ENCODE peak calls at places on chromosomes 6 and 20, in ten cellular contexts. A is lower lobe of right lung, N is uterus, T is endothelial cell, H is IMR-90, O is Caco-2, W is tibial artery, P is heart right ventricle, D is prostate gland, J is AG10803. M is an unnamed sample.

GRCh38 chr6:137967689-137968467 is 100.8 kb downstream of the TNFAIP3 start:
- DNase-seq in A (no peak), T (no peak), W (no peak), P (no peak), O (no peak), H (no peak), D (no peak), J (peak; percentile 62), N (no peak), M (no peak)

GRCh38 chr20:36830791-36831691 is 44.9 kb upstream of the TLDC2 start:
- DNase-seq in P (peak; percentile 80), T (no peak), D (no peak), W (peak; percentile 82), A (peak; percentile 55), N (peak; percentile 68), O (no peak), H (peak; percentile 23), J (peak; percentile 66), M (no peak)

GRCh38 chr20:5160882-5161281 is 34.1 kb downstream of the CDS2 start:
- DNase-seq in P (no peak), J (no peak), A (no peak), H (peak; percentile 39), W (no peak), D (no peak), T (no peak), N (no peak), O (no peak), M (no peak)

GRCh38 chr6:5132741-5133140 is 47.6 kb downstream of the PPP1R3G start:
- DNase-seq in J (peak; percentile 94), P (peak; percentile 85), A (peak; percentile 60), N (peak; percentile 71), T (peak; percentile 57), O (no peak), H (peak; percentile 98), W (peak; percentile 58), D (no peak), M (peak; percentile 74)

GRCh38 chr6:403659-404655 is 12.4 kb downstream of the IRF4 start:
- DNase-seq in W (no peak), H (no peak), T (no peak), O (no peak), N (no peak), P (no peak), A (no peak), J (no peak), D (no peak), M (no peak)

GRCh38 chr20:59023616-59024015 is 4.4 kb downstream of the TUBB1 start:
- DNase-seq in O (no peak), N (no peak), A (peak; percentile 30), J (no peak), D (no peak), P (no peak), H (no peak), T (no peak), W (no peak), M (no peak)

GRCh38 chr6:127119361-127120108 is 1.1 kb downstream of the RSPO3 start:
- DNase-seq in H (no peak), W (no peak), D (no peak), O (no peak), P (no peak), J (no peak), A (peak; percentile 48), N (peak; percentile 41), T (peak; percentile 34), M (no peak)

GRCh38 chr20:48298851-48299484 is 513.7 kb upstream of the SULF2 start:
- DNase-seq in W (no peak), D (peak; percentile 48), T (no peak), N (peak; percentile 43), A (no peak), P (peak; percentile 64), J (peak; percentile 82), O (no peak), H (peak; percentile 92), M (no peak)

DNA sequence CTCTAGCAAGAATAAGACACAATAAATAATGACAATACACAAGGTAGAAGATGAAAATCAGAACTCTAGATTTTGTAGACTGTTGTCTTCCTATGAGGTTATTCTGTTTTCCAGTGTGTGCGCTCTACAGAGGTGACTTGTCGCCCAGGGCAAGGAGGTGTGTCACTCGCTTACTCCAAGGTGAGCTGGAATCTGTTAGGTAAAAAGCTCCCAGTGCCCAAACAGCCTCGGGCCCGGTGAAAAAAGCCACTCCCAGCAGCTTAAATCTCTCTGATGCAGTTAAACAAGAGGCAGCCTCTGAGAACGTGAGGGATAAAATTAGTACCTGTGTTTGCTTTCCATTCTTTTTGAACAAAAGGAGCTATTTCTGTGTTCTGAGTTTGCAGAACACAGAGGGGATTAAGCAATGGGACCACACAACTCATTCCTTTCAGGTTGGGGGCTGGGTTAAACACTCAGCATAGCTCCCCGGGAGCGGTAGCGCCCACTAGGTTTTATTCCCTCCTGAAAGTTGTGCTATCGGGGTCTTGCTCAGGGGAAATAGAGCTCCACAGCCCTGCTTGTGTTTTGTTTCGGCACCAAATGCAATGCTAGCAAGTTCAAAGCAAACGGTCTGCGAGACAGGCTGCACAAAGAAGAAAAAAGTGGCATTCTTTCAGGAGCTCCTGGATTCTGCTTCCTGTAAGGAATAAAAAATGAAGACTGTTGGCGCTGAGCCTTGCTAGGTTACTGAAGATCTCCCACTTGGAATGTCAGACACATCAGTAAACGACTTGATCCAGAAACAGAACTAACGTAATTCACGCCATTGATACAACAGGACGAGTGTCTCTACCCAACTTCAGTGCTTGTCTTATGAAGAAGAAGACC is 181.1 kb downstream of the FOXA2 start:
- DNase-seq in A (no peak), H (no peak), T (no peak), D (no peak), J (no peak), W (no peak), O (peak; percentile 74), N (no peak), P (no peak), M (no peak)
- TF ChIP-seq CTCF in A (no peak), H (no peak), T (no peak), D (no peak), J (no peak), W (no peak), O (no peak), N (no peak), P (no peak), M (no peak)

GRCh38 chr6:28866342-28867077 is 57.3 kb downstream of the TRIM27 start:
- DNase-seq in T (peak; percentile 65), P (peak; percentile 54), N (peak; percentile 57), H (peak; percentile 29), D (peak; percentile 68), O (peak; percentile 90), A (peak; percentile 88), J (peak; percentile 30), W (peak; percentile 54), M (no peak)

GRCh38 chr6:28867078-28867414 is 56.7 kb downstream of the TRIM27 start:
- DNase-seq in O (peak; percentile 64), H (peak; percentile 3), W (no peak), T (no peak), A (no peak), D (no peak), N (no peak), J (peak; percentile 3), P (no peak), M (no peak)

GRCh38 chr6:28862077-28862476 is 61.7 kb downstream of the TRIM27 start:
- DNase-seq in P (no peak), J (no peak), O (no peak), N (no peak), W (no peak), H (no peak), A (no peak), D (no peak), T (no peak), M (no peak)

GRCh38 chr6:28863607-28864320 is 60.0 kb downstream of the TRIM27 start:
- DNase-seq in P (peak; percentile 62), A (peak; percentile 73), J (peak; percentile 72), O (peak; percentile 87), W (peak; percentile 66), H (peak; percentile 82), T (peak; percentile 68), D (peak; percentile 68), N (peak; percentile 75), M (no peak)

GRCh38 chr6:28864321-28864923 is 59.4 kb downstream of the TRIM27 start:
- DNase-seq in W (no peak), O (no peak), P (peak; percentile 35), T (no peak), J (no peak), A (no peak), D (peak; percentile 78), H (no peak), N (no peak), M (no peak)
- TF ChIP-seq CTCF in W (no peak), O (no peak), P (no peak), T (no peak), J (peak; percentile 25), A (no peak), D (no peak), H (peak; percentile 27), N (peak; percentile 29), M (peak; percentile 23)

GRCh38 chr6:108837236-108837971 is 10.8 kb upstream of the ARMC2 start:
- DNase-seq in D (no peak), O (no peak), J (peak; percentile 25), H (peak; percentile 8), W (no peak), T (no peak), N (no peak), A (no peak), P (no peak), M (no peak)

GRCh38 chr6:108838101-108838717 is 10.0 kb upstream of the ARMC2 start:
- DNase-seq in W (no peak), N (no peak), H (peak; percentile 6), D (no peak), T (peak; percentile 44), A (peak; percentile 72), J (peak; percentile 9), O (no peak), P (no peak), M (no peak)

GRCh38 chr6:108832738-108833137 is 15.5 kb upstream of the ARMC2 start:
- DNase-seq in D (no peak), T (no peak), H (no peak), O (no peak), J (no peak), P (no peak), N (no peak), A (no peak), W (no peak), M (no peak)

GRCh38 chr6:108836061-108836460 is 12.2 kb upstream of the ARMC2 start:
- DNase-seq in D (no peak), H (peak; percentile 86), T (no peak), O (no peak), N (no peak), J (peak; percentile 20), A (no peak), P (no peak), W (no peak), M (no peak)

DNA sequence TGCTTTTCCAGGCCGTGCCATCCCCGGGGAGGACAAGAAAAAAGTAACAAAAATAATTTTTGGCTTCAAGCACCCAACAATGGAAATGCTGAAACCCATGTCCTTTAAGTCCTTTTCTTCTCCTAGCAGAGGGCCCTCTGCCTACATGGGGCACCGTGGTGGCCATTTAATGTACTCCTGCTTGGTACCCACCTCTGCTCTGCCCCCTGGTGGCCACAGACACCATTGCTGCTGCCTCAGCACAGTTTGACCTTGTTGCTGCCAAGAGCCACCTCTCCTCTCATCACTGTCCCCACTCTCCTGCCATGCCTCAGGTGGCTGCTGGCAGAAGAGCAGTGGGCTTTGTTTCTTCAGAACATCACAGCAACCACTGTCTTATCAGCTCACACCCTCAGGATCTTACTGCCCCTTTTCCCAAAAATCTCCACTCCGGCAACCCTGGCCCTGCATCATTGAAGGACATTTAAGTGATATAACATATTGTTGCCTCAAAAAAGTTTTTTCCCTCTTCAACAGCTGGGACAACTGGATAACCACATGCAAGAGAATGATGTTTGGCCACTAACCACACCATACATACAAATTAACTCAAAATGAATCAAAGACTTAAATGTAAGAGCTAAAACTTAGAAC is 12.9 kb upstream of the ARMC2 start:
- DNase-seq in H (peak; percentile 72), N (peak; percentile 85), J (peak; percentile 78), A (peak; percentile 91), O (peak; percentile 79), P (peak; percentile 88), T (peak; percentile 84), D (peak; percentile 90), W (peak; percentile 90), M (peak; percentile 38)
- TF ChIP-seq CTCF in H (peak; percentile 76), N (peak; percentile 84), J (peak; percentile 97), A (peak; percentile 98), O (peak; percentile 87), P (peak; percentile 95), T (peak; percentile 99), D (peak; percentile 96), W (peak; percentile 89), M (peak; percentile 94)

GRCh38 chr6:68497927-68498326 is 137.2 kb upstream of the ADGRB3 start:
- DNase-seq in J (no peak), W (no peak), A (no peak), O (no peak), H (no peak), T (no peak), N (no peak), D (no peak), P (no peak), M (no peak)
- TF ChIP-seq CTCF in J (no peak), W (no peak), A (no peak), O (no peak), H (no peak), T (no peak), N (no peak), D (no peak), P (no peak), M (no peak)

M was measured in GM12864.